ENCODE peak calls at places on chromosomes 13 and 19, in nine cellular contexts. One of them, this sample, is unnamed. For H3K27me3, the result is how much of the 10 kb centered on the place peaks cover.

GRCh38 chr19:45251452-45252354 is 632 bp downstream of the MARK4 start:
- DNase-seq in DND-41: peak
- DNase-seq in thoracic aorta: no peak
- DNase-seq in heart left ventricle: no peak
- DNase-seq in AG04450: no peak
- DNase-seq in MG63: peak
- DNase-seq in aorta: peak
- DNase-seq in upper lobe of right lung: no peak
- DNase-seq in neural progenitor cell: peak
- DNase-seq in this sample: peak

GRCh38 chr19:7152568-7152967 is 83.1 kb downstream of the ZNF557 start:
- DNase-seq in DND-41: no peak
- DNase-seq in thoracic aorta: no peak
- DNase-seq in heart left ventricle: no peak
- DNase-seq in AG04450: no peak
- DNase-seq in MG63: peak
- DNase-seq in aorta: no peak
- DNase-seq in upper lobe of right lung: no peak
- DNase-seq in neural progenitor cell: peak
- DNase-seq in this sample: no peak

GRCh38 chr19:6225232-6225635 is 54.5 kb downstream of the MLLT1 start:
- DNase-seq in DND-41: no peak
- DNase-seq in thoracic aorta: no peak
- DNase-seq in heart left ventricle: peak
- DNase-seq in AG04450: no peak
- DNase-seq in MG63: no peak
- DNase-seq in aorta: peak
- DNase-seq in upper lobe of right lung: no peak
- DNase-seq in neural progenitor cell: no peak
- DNase-seq in this sample: no peak

GRCh38 chr19:8216357-8216756 is 7.2 kb downstream of the CERS4 start:
- DNase-seq in DND-41: no peak
- DNase-seq in thoracic aorta: no peak
- DNase-seq in heart left ventricle: no peak
- DNase-seq in AG04450: no peak
- DNase-seq in MG63: no peak
- DNase-seq in aorta: no peak
- DNase-seq in upper lobe of right lung: no peak
- DNase-seq in neural progenitor cell: no peak
- DNase-seq in this sample: no peak

GRCh38 chr13:33797622-33798021 is 20.3 kb upstream of the RFC3 start:
- DNase-seq in DND-41: no peak
- DNase-seq in thoracic aorta: no peak
- DNase-seq in heart left ventricle: no peak
- DNase-seq in AG04450: no peak
- DNase-seq in MG63: no peak
- DNase-seq in aorta: no peak
- DNase-seq in upper lobe of right lung: no peak
- DNase-seq in neural progenitor cell: no peak
- DNase-seq in this sample: no peak

GRCh38 chr13:32639502-32640105 is 53.4 kb downstream of the PDS5B start:
- DNase-seq in DND-41: peak
- DNase-seq in thoracic aorta: peak
- DNase-seq in heart left ventricle: peak
- DNase-seq in AG04450: peak
- DNase-seq in MG63: peak
- DNase-seq in aorta: peak
- DNase-seq in upper lobe of right lung: no peak
- DNase-seq in neural progenitor cell: peak
- DNase-seq in this sample: peak

GRCh38 chr19:56167064-56167578 is 8.7 kb upstream of the GALP start:
- DNase-seq in DND-41: peak
- DNase-seq in thoracic aorta: no peak
- DNase-seq in heart left ventricle: no peak
- DNase-seq in AG04450: no peak
- DNase-seq in MG63: no peak
- DNase-seq in aorta: no peak
- DNase-seq in upper lobe of right lung: no peak
- DNase-seq in neural progenitor cell: peak
- DNase-seq in this sample: no peak

GRCh38 chr19:17450264-17451075 is 2.0 kb upstream of the TMEM221 start:
- DNase-seq in DND-41: peak
- DNase-seq in thoracic aorta: no peak
- DNase-seq in heart left ventricle: no peak
- DNase-seq in AG04450: no peak
- DNase-seq in MG63: no peak
- DNase-seq in aorta: no peak
- DNase-seq in upper lobe of right lung: no peak
- DNase-seq in neural progenitor cell: no peak
- DNase-seq in this sample: no peak

GRCh38 chr19:46495789-46496099 is at the start of gene PNMA8B:
- DNase-seq in DND-41: no peak
- DNase-seq in thoracic aorta: no peak
- DNase-seq in heart left ventricle: peak
- DNase-seq in AG04450: no peak
- DNase-seq in MG63: no peak
- DNase-seq in aorta: peak
- DNase-seq in upper lobe of right lung: peak
- DNase-seq in neural progenitor cell: peak
- DNase-seq in this sample: peak

GRCh38 chr13:101529419-101529818 is 76.9 kb downstream of the ITGBL1 start:
- DNase-seq in DND-41: no peak
- DNase-seq in thoracic aorta: no peak
- DNase-seq in heart left ventricle: no peak
- DNase-seq in AG04450: peak
- DNase-seq in MG63: peak
- DNase-seq in aorta: peak
- DNase-seq in upper lobe of right lung: no peak
- DNase-seq in neural progenitor cell: no peak
- DNase-seq in this sample: no peak

GRCh38 chr13:102774596-102775375 is 1.2 kb upstream of the TEX30 start:
- DNase-seq in DND-41: peak
- DNase-seq in thoracic aorta: no peak
- DNase-seq in heart left ventricle: no peak
- DNase-seq in AG04450: no peak
- DNase-seq in MG63: no peak
- DNase-seq in aorta: no peak
- DNase-seq in upper lobe of right lung: no peak
- DNase-seq in neural progenitor cell: peak
- DNase-seq in this sample: no peak

GRCh38 chr13:49373699-49374098 is 70.2 kb downstream of the CAB39L start:
- DNase-seq in DND-41: no peak
- DNase-seq in thoracic aorta: no peak
- DNase-seq in heart left ventricle: no peak
- DNase-seq in AG04450: no peak
- DNase-seq in MG63: no peak
- DNase-seq in aorta: no peak
- DNase-seq in upper lobe of right lung: no peak
- DNase-seq in neural progenitor cell: no peak
- DNase-seq in this sample: no peak

GRCh38 chr13:48739346-48740037 is 85.8 kb downstream of the CYSLTR2 start:
- DNase-seq in DND-41: no peak
- DNase-seq in thoracic aorta: no peak
- DNase-seq in heart left ventricle: no peak
- DNase-seq in AG04450: no peak
- DNase-seq in MG63: peak
- DNase-seq in aorta: no peak
- DNase-seq in upper lobe of right lung: no peak
- DNase-seq in neural progenitor cell: no peak
- DNase-seq in this sample: no peak

GRCh38 chr19:38679839-38680238 is 32.4 kb downstream of the ACTN4 start:
- DNase-seq in DND-41: no peak
- DNase-seq in thoracic aorta: no peak
- DNase-seq in heart left ventricle: no peak
- DNase-seq in AG04450: no peak
- DNase-seq in MG63: no peak
- DNase-seq in aorta: no peak
- DNase-seq in upper lobe of right lung: no peak
- DNase-seq in neural progenitor cell: no peak
- DNase-seq in this sample: no peak

GRCh38 chr13:24208314-24208713 is 47.8 kb downstream of the SPATA13 start:
- DNase-seq in DND-41: no peak
- DNase-seq in thoracic aorta: no peak
- DNase-seq in heart left ventricle: no peak
- DNase-seq in AG04450: peak
- DNase-seq in MG63: peak
- DNase-seq in aorta: no peak
- DNase-seq in upper lobe of right lung: no peak
- DNase-seq in neural progenitor cell: no peak
- DNase-seq in this sample: no peak

GRCh38 chr13:26017196-26017921 is 34.5 kb downstream of the SHISA2 start:
- DNase-seq in DND-41: peak
- DNase-seq in thoracic aorta: no peak
- DNase-seq in heart left ventricle: no peak
- DNase-seq in AG04450: no peak
- DNase-seq in MG63: no peak
- DNase-seq in aorta: no peak
- DNase-seq in upper lobe of right lung: peak
- DNase-seq in neural progenitor cell: no peak
- DNase-seq in this sample: no peak
- H3K27me3 ChIP-seq in DND-41: under half
- H3K27me3 ChIP-seq in thoracic aorta: under half
- H3K27me3 ChIP-seq in heart left ventricle: under half
- H3K27me3 ChIP-seq in AG04450: under half
- H3K27me3 ChIP-seq in MG63: under half
- H3K27me3 ChIP-seq in aorta: under half
- H3K27me3 ChIP-seq in upper lobe of right lung: under half
- H3K27me3 ChIP-seq in neural progenitor cell: under half
- H3K27me3 ChIP-seq in this sample: under half

GRCh38 chr19:1074512-1075283 is 7.7 kb downstream of the ARHGAP45 start:
- DNase-seq in DND-41: peak
- DNase-seq in thoracic aorta: no peak
- DNase-seq in heart left ventricle: peak
- DNase-seq in AG04450: no peak
- DNase-seq in MG63: no peak
- DNase-seq in aorta: peak
- DNase-seq in upper lobe of right lung: peak
- DNase-seq in neural progenitor cell: no peak
- DNase-seq in this sample: no peak

GRCh38 chr19:1076046-1076386 is 9.0 kb downstream of the ARHGAP45 start:
- DNase-seq in DND-41: no peak
- DNase-seq in thoracic aorta: no peak
- DNase-seq in heart left ventricle: no peak
- DNase-seq in AG04450: no peak
- DNase-seq in MG63: no peak
- DNase-seq in aorta: no peak
- DNase-seq in upper lobe of right lung: no peak
- DNase-seq in neural progenitor cell: no peak
- DNase-seq in this sample: no peak

GRCh38 chr19:1072371-1073015 is 5.5 kb downstream of the ARHGAP45 start:
- DNase-seq in DND-41: no peak
- DNase-seq in thoracic aorta: no peak
- DNase-seq in heart left ventricle: no peak
- DNase-seq in AG04450: no peak
- DNase-seq in MG63: no peak
- DNase-seq in aorta: no peak
- DNase-seq in upper lobe of right lung: no peak
- DNase-seq in neural progenitor cell: no peak
- DNase-seq in this sample: no peak

GRCh38 chr19:1073063-1073955 is 6.3 kb downstream of the ARHGAP45 start:
- DNase-seq in DND-41: no peak
- DNase-seq in thoracic aorta: no peak
- DNase-seq in heart left ventricle: no peak
- DNase-seq in AG04450: no peak
- DNase-seq in MG63: no peak
- DNase-seq in aorta: no peak
- DNase-seq in upper lobe of right lung: no peak
- DNase-seq in neural progenitor cell: no peak
- DNase-seq in this sample: no peak

GRCh38 chr19:1073956-1074511 is 7.1 kb downstream of the ARHGAP45 start:
- DNase-seq in DND-41: no peak
- DNase-seq in thoracic aorta: no peak
- DNase-seq in heart left ventricle: no peak
- DNase-seq in AG04450: no peak
- DNase-seq in MG63: no peak
- DNase-seq in aorta: peak
- DNase-seq in upper lobe of right lung: no peak
- DNase-seq in neural progenitor cell: no peak
- DNase-seq in this sample: no peak
- H3K4me3 ChIP-seq in DND-41: no peak
- H3K4me3 ChIP-seq in thoracic aorta: no peak
- H3K4me3 ChIP-seq in heart left ventricle: no peak
- H3K4me3 ChIP-seq in AG04450: no peak
- H3K4me3 ChIP-seq in MG63: no peak
- H3K4me3 ChIP-seq in aorta: no peak
- H3K4me3 ChIP-seq in upper lobe of right lung: peak
- H3K4me3 ChIP-seq in neural progenitor cell: no peak
- H3K4me3 ChIP-seq in this sample: no peak

GRCh38 chr13:113129921-113130750 is 7.5 kb downstream of the F10 start:
- DNase-seq in DND-41: no peak
- DNase-seq in thoracic aorta: no peak
- DNase-seq in heart left ventricle: no peak
- DNase-seq in AG04450: no peak
- DNase-seq in MG63: no peak
- DNase-seq in aorta: peak
- DNase-seq in upper lobe of right lung: peak
- DNase-seq in neural progenitor cell: no peak
- DNase-seq in this sample: peak
- H3K27me3 ChIP-seq in DND-41: under half
- H3K27me3 ChIP-seq in thoracic aorta: under half
- H3K27me3 ChIP-seq in heart left ventricle: under half
- H3K27me3 ChIP-seq in AG04450: under half
- H3K27me3 ChIP-seq in MG63: under half
- H3K27me3 ChIP-seq in aorta: under half
- H3K27me3 ChIP-seq in upper lobe of right lung: under half
- H3K27me3 ChIP-seq in neural progenitor cell: under half
- H3K27me3 ChIP-seq in this sample: under half

GRCh38 chr19:4060621-4061177 is 6.0 kb downstream of the ZBTB7A start:
- DNase-seq in DND-41: no peak
- DNase-seq in thoracic aorta: no peak
- DNase-seq in heart left ventricle: no peak
- DNase-seq in AG04450: no peak
- DNase-seq in MG63: no peak
- DNase-seq in aorta: no peak
- DNase-seq in upper lobe of right lung: no peak
- DNase-seq in neural progenitor cell: no peak
- DNase-seq in this sample: no peak

GRCh38 chr19:4057913-4058695 is 8.6 kb downstream of the ZBTB7A start:
- DNase-seq in DND-41: peak
- DNase-seq in thoracic aorta: peak
- DNase-seq in heart left ventricle: peak
- DNase-seq in AG04450: peak
- DNase-seq in MG63: peak
- DNase-seq in aorta: peak
- DNase-seq in upper lobe of right lung: peak
- DNase-seq in neural progenitor cell: no peak
- DNase-seq in this sample: peak

GRCh38 chr19:4059931-4060620 is 6.6 kb downstream of the ZBTB7A start:
- DNase-seq in DND-41: peak
- DNase-seq in thoracic aorta: no peak
- DNase-seq in heart left ventricle: peak
- DNase-seq in AG04450: no peak
- DNase-seq in MG63: no peak
- DNase-seq in aorta: no peak
- DNase-seq in upper lobe of right lung: peak
- DNase-seq in neural progenitor cell: no peak
- DNase-seq in this sample: no peak

GRCh38 chr19:4058696-4059492 is 7.8 kb downstream of the ZBTB7A start:
- DNase-seq in DND-41: peak
- DNase-seq in thoracic aorta: no peak
- DNase-seq in heart left ventricle: no peak
- DNase-seq in AG04450: no peak
- DNase-seq in MG63: no peak
- DNase-seq in aorta: peak
- DNase-seq in upper lobe of right lung: no peak
- DNase-seq in neural progenitor cell: no peak
- DNase-seq in this sample: peak

GRCh38 chr19:4059493-4059880 is 7.2 kb downstream of the ZBTB7A start:
- DNase-seq in DND-41: no peak
- DNase-seq in thoracic aorta: no peak
- DNase-seq in heart left ventricle: no peak
- DNase-seq in AG04450: no peak
- DNase-seq in MG63: no peak
- DNase-seq in aorta: no peak
- DNase-seq in upper lobe of right lung: no peak
- DNase-seq in neural progenitor cell: no peak
- DNase-seq in this sample: no peak
- H3K4me3 ChIP-seq in DND-41: no peak
- H3K4me3 ChIP-seq in thoracic aorta: peak
- H3K4me3 ChIP-seq in heart left ventricle: peak
- H3K4me3 ChIP-seq in AG04450: no peak
- H3K4me3 ChIP-seq in MG63: no peak
- H3K4me3 ChIP-seq in aorta: no peak
- H3K4me3 ChIP-seq in upper lobe of right lung: peak
- H3K4me3 ChIP-seq in neural progenitor cell: no peak
- H3K4me3 ChIP-seq in this sample: no peak